ENCODE peak calls at places on chromosomes 12 and 14, in ten cellular contexts. S is mammary epithelial cell, N is hepatocyte, W is HCT116, J is astrocyte, X is IMR-90, U is neuronal stem cell, D is GM23248, H is PC-9, G is fibroblast of lung. L is an unnamed sample.

GRCh38 chr14:96965885-96966595 is 168.9 kb downstream of the VRK1 start:
- DNase-seq in H (no peak), S (no peak), D (no peak), N (no peak), J (no peak), G (no peak), W (no peak), X (no peak), U (no peak), L (no peak)

GRCh38 chr12:57234571-57235011 is 5.1 kb downstream of the SHMT2 start:
- DNase-seq in H (no peak), J (no peak), N (no peak), S (no peak), G (no peak), X (no peak), D (no peak), U (no peak), W (no peak), L (no peak)

GRCh38 chr12:2550470-2551090 is 244.2 kb upstream of the FKBP4 start:
- DNase-seq in J (no peak), S (peak; percentile 8), H (no peak), W (no peak), U (no peak), G (no peak), D (no peak), X (no peak), N (peak; percentile 64), L (no peak)

GRCh38 chr14:81710232-81710845 is 176.7 kb upstream of the SEL1L start:
- DNase-seq in H (no peak), W (peak; percentile 16), X (peak; percentile 1), U (peak; percentile 42), J (no peak), D (peak; percentile 31), S (peak; percentile 20), N (peak; percentile 62), G (peak; percentile 11), L (peak; percentile 41)

GRCh38 chr12:45948546-45948945 is 41.8 kb downstream of the SCAF11 start:
- DNase-seq in D (no peak), X (no peak), H (no peak), N (no peak), S (no peak), G (no peak), U (no peak), J (no peak), W (no peak), L (no peak)

GRCh38 chr14:74526854-74527585 is 33.5 kb downstream of the ISCA2 start:
- DNase-seq in H (no peak), X (no peak), G (no peak), D (no peak), J (no peak), W (no peak), S (no peak), U (no peak), N (no peak), L (no peak)

GRCh38 chr12:6392499-6392898 is 8.5 kb downstream of the LTBR start:
- DNase-seq in S (no peak), D (no peak), U (no peak), J (no peak), W (no peak), N (no peak), X (no peak), H (no peak), G (no peak), L (no peak)

GRCh38 chr12:46886541-46887041 is 60.8 kb upstream of the SLC38A4 start:
- DNase-seq in G (no peak), X (peak; percentile 51), S (peak; percentile 85), J (peak; percentile 82), U (no peak), D (peak; percentile 90), H (no peak), W (no peak), N (no peak), L (no peak)

GRCh38 chr14:101006008-101006407 is 102.5 kb upstream of the RTL1 start:
- DNase-seq in G (no peak), H (no peak), X (no peak), U (no peak), J (no peak), S (no peak), W (no peak), D (no peak), N (no peak), L (no peak)

GRCh38 chr14:26138764-26139445 is 458.9 kb downstream of the NOVA1 start:
- DNase-seq in N (peak; percentile 16), X (no peak), S (no peak), G (peak; percentile 8), D (no peak), U (peak; percentile 20), J (peak; percentile 4), H (no peak), W (no peak), L (peak; percentile 25)

GRCh38 chr14:68842298-68842697 is 49.4 kb upstream of the ZFP36L1 start:
- DNase-seq in N (no peak), J (peak; percentile 31), S (no peak), U (no peak), H (no peak), D (no peak), X (peak; percentile 28), W (no peak), G (peak; percentile 25), L (no peak)

GRCh38 chr14:104087505-104087904 is 2.0 kb downstream of the ASPG start:
- DNase-seq in H (no peak), G (no peak), U (no peak), J (no peak), D (no peak), S (no peak), X (no peak), N (no peak), W (no peak), L (no peak)

GRCh38 chr14:28515571-28515970 is 251.0 kb upstream of the FOXG1 start:
- DNase-seq in D (no peak), X (peak; percentile 0), W (no peak), G (peak; percentile 70), J (peak; percentile 83), U (no peak), N (no peak), S (peak; percentile 93), H (no peak), L (no peak)

GRCh38 chr12:111993290-111994150 is 19.4 kb downstream of the TMEM116 start:
- DNase-seq in S (no peak), X (no peak), N (no peak), D (no peak), H (no peak), J (no peak), U (no peak), W (no peak), G (no peak), L (no peak)

GRCh38 chr14:87805315-87805723 is 187.7 kb downstream of the GALC start:
- DNase-seq in W (no peak), X (no peak), G (no peak), D (peak; percentile 48), U (no peak), J (peak; percentile 72), S (peak; percentile 46), N (peak; percentile 50), H (no peak), L (peak; percentile 16)

GRCh38 chr14:89422181-89422951 is 5.3 kb upstream of the FOXN3 start:
- DNase-seq in U (no peak), S (no peak), X (peak; percentile 33), G (peak; percentile 66), D (no peak), J (no peak), N (peak; percentile 71), H (no peak), W (no peak), L (no peak)

DNA sequence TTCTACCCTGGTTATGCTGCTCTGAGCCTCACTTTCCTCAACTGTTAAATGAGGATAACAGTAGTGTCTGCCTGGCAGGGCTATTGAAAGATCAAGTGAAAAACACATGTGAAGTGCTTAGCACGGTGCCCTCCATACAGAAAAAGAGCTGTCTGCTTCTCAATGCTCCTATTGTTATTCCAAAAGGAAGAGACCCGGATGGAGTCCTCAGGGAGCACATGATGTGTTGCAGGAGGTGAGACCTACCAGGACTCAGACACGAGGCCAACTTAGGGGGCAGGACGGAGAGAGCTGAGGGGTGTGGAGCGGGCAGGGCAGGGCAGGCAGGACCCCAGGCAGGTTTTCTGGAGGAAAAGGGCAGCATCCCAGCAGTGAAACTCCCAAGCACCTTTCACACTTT is 8.9 kb downstream of the FAIM2 start:
- DNase-seq in J (no peak), N (no peak), W (no peak), X (no peak), U (no peak), D (no peak), G (no peak), S (no peak), H (no peak), L (no peak)
- H3K4me2 ChIP-seq in J (peak overlapping the region; percentile 32), N (no peak overlapping the region), W (peak overlapping the region; percentile 27), X (no peak overlapping the region), U (no peak overlapping the region), D (no peak overlapping the region), G (no peak overlapping the region), S (no peak overlapping the region), H (peak overlapping the region; percentile 49), L (peak overlapping the region; percentile 46)

DNA sequence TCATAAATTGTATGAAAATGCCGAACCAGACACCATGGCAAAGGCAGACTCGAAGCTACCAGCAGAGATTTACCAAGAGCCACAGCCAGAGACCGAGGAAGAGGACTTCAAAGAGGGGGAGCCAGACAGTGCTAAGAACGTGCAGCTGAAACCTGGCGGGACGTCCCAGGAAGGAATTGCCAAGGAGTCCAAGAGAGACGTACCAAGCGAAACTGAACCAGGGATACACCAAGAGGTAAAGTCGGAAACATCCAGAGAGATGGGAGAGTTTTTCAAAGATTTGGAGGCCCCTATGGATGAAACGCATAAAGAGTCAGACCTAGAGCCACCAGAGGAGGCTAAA is 294 bp downstream of the SAMD15 start:
- DNase-seq in S (no peak), J (no peak), D (no peak), U (no peak), X (no peak), N (no peak), W (no peak), H (no peak), G (no peak), L (no peak)
- H3K27ac ChIP-seq in S (peak overlapping the region; percentile 81), J (peak overlapping the region; percentile 74), D (peak overlapping the region; percentile 75), U (no peak overlapping the region), X (no peak overlapping the region), N (peak overlapping the region; percentile 85), W (peak overlapping the region; percentile 95), H (no peak overlapping the region), G (peak overlapping the region; percentile 60), L (peak overlapping the region; percentile 91)

GRCh38 chr14:105877645-105878044 is 351.3 kb downstream of the TMEM121 start:
- DNase-seq in G (no peak), S (no peak), H (no peak), X (no peak), D (no peak), W (no peak), U (no peak), J (no peak), N (no peak), L (no peak)
- H3K4me2 ChIP-seq in G (no peak overlapping the region), S (no peak overlapping the region), H (no peak overlapping the region), X (no peak overlapping the region), D (no peak overlapping the region), W (no peak overlapping the region), U (no peak overlapping the region), J (no peak overlapping the region), N (no peak overlapping the region), L (no peak overlapping the region)

DNA sequence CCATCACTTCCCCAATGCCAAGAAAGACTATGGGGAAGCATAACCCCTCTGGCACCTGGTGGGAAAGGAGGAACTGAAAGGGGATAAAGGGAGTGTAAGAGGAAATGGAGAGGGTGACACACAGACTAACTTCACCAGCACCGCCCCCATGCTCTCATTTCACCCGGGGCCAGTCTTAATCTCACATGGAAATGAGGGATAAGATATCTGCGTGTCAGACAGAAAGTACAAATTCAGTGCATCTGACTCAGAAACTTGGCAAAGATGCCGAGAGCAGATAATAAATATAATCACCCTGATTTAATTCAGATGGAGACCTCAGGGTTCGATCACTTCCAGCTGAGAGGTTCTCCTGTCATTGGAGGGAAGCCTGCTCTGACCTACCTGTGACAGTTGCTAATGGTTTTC is 191.6 kb downstream of the DUSP6 start:
- DNase-seq in J (peak; percentile 78), H (peak; percentile 84), S (peak; percentile 93), W (no peak), N (peak; percentile 28), X (peak; percentile 88), U (no peak), G (peak; percentile 69), D (peak; percentile 92), L (peak; percentile 28)
- H3K27ac ChIP-seq in J (peak overlapping the region; percentile 64), H (peak overlapping the region; percentile 92), S (peak overlapping the region; percentile 77), W (no peak overlapping the region), N (no peak overlapping the region), X (no peak overlapping the region), U (no peak overlapping the region), G (peak overlapping the region; percentile 11), D (peak overlapping the region; percentile 94), L (peak overlapping the region; percentile 50)